ENCODE peak calls at places on chromosomes 7 and 10, in six cellular contexts. V is SK-N-SH; H is astrocyte; S is HS-5; A is activated CD4-positive, CD25-positive, alpha-beta regulatory T cell; P is cerebellum. K is an unnamed sample.

GRCh38 chr7:123709525-123709924 is 39.3 kb downstream of the WASL start:
- DNase-seq in V (no peak), H (peak), S (no peak), A (no peak), P (no peak), K (no peak)

GRCh38 chr7:22683379-22683778 is 43.6 kb upstream of the IL6 start:
- DNase-seq in V (no peak), H (no peak), S (no peak), A (no peak), P (no peak), K (no peak)

GRCh38 chr10:27998954-27999275 is at the start of gene ODAD2:
- DNase-seq in V (no peak), H (peak), S (no peak), A (no peak), P (no peak), K (no peak)

GRCh38 chr7:130943981-130944380 is 210.0 kb upstream of the KLF14 start:
- DNase-seq in V (no peak), H (no peak), S (no peak), A (no peak), P (no peak), K (no peak)

GRCh38 chr10:19762026-19762425 is 54.2 kb upstream of the PLXDC2 start:
- DNase-seq in V (no peak), H (peak), S (no peak), A (no peak), P (no peak), K (no peak)

GRCh38 chr7:46544396-46545008 is 623.4 kb upstream of the IGFBP3 start:
- DNase-seq in V (no peak), H (peak), S (peak), A (no peak), P (no peak), K (no peak)

GRCh38 chr10:5973069-5973468 is 4.3 kb downstream of the IL15RA start:
- DNase-seq in V (no peak), H (no peak), S (no peak), A (no peak), P (no peak), K (no peak)

GRCh38 chr7:131026297-131027003 is 292.4 kb upstream of the KLF14 start:
- DNase-seq in V (no peak), H (peak), S (peak), A (no peak), P (no peak), K (no peak)

GRCh38 chr7:155856656-155857055 is 44.4 kb upstream of the SHH start:
- DNase-seq in V (no peak), H (no peak), S (no peak), A (no peak), P (no peak), K (no peak)

GRCh38 chr7:106514887-106515286 is 146.1 kb downstream of the CCDC71L start:
- DNase-seq in V (no peak), H (no peak), S (no peak), A (no peak), P (no peak), K (no peak)

GRCh38 chr10:122143238-122143841 is 127.8 kb upstream of the BTBD16 start:
- DNase-seq in V (no peak), H (no peak), S (no peak), A (no peak), P (no peak), K (no peak)

GRCh38 chr10:131955591-131956340 is 26.0 kb downstream of the BNIP3 start:
- DNase-seq in V (no peak), H (no peak), S (no peak), A (no peak), P (no peak), K (no peak)

GRCh38 chr7:34849163-34849960 is 187.9 kb downstream of the DPY19L1 start:
- DNase-seq in V (no peak), H (peak), S (no peak), A (no peak), P (peak), K (no peak)